ENCODE peak calls at places on chromosomes 6 and 20, in five cellular contexts. Q is hepatocyte, H is MM.1S, B is astrocyte, U is fibroblast of lung. E is an unnamed sample.

GRCh38 chr6:157755752-157756411 is 67.2 kb upstream of the SNX9 start:
- DNase-seq in Q (no peak), H (no peak), U (no peak), B (no peak), E (no peak)

GRCh38 chr20:53253668-53254067 is 281.5 kb downstream of the TSHZ2 start:
- DNase-seq in Q (no peak), H (no peak), U (no peak), B (no peak), E (no peak)

GRCh38 chr6:48472121-48472520 is 361.1 kb upstream of the PTCHD4 start:
- DNase-seq in H (no peak), U (peak), Q (no peak), B (peak), E (no peak)

GRCh38 chr20:56582557-56582956 is 46.5 kb upstream of the TFAP2C start:
- DNase-seq in H (no peak), Q (no peak), B (no peak), U (no peak), E (no peak)

GRCh38 chr20:44089987-44090674 is 96.9 kb downstream of the JPH2 start:
- DNase-seq in U (peak), H (peak), Q (peak), B (peak), E (peak)

GRCh38 chr20:38152175-38153010 is 12.7 kb downstream of the TGM2 start:
- DNase-seq in Q (peak), H (no peak), U (peak), B (peak), E (no peak)

GRCh38 chr20:61422636-61423425 is 170.8 kb downstream of the CDH4 start:
- DNase-seq in H (no peak), U (no peak), Q (peak), B (no peak), E (no peak)

GRCh38 chr6:16320533-16321340 is 82.3 kb downstream of the GMPR start:
- DNase-seq in H (no peak), B (peak), U (peak), Q (peak), E (no peak)

GRCh38 chr20:48625136-48625900 is 202.5 kb downstream of the PREX1 start:
- DNase-seq in H (no peak), Q (no peak), B (no peak), U (no peak), E (no peak)

GRCh38 chr6:125444234-125444949 is 142.6 kb upstream of the HDDC2 start:
- DNase-seq in H (no peak), Q (peak), B (no peak), U (peak), E (no peak)

GRCh38 chr6:125748534-125749111 is 809 bp upstream of the HEY2 start:
- DNase-seq in B (no peak), H (no peak), Q (no peak), U (peak), E (peak)

GRCh38 chr20:2984956-2985661 is 58.3 kb upstream of the GNRH2 start:
- DNase-seq in U (peak), Q (peak), H (no peak), B (peak), E (peak)

GRCh38 chr6:147947521-147947920 is 395.1 kb upstream of the SASH1 start:
- DNase-seq in B (peak), Q (no peak), H (no peak), U (peak), E (no peak)

GRCh38 chr6:45626087-45626891 is 248.6 kb upstream of the SUPT3H start:
- DNase-seq in Q (no peak), H (no peak), U (peak), B (peak), E (peak)

GRCh38 chr6:46719099-46719498 is 16.1 kb downstream of the PLA2G7 start:
- DNase-seq in U (peak), B (peak), H (no peak), Q (peak), E (peak)
- TF ChIP-seq EZH2 in U (no peak), B (no peak), H (no peak), Q (no peak), E (no peak)

GRCh38 chr6:42095066-42095465 is 44.7 kb downstream of the TAF8 start:
- DNase-seq in Q (no peak), B (no peak), H (no peak), U (no peak), E (no peak)

GRCh38 chr6:42093582-42094329 is 43.4 kb downstream of the TAF8 start:
- DNase-seq in B (no peak), Q (peak), H (no peak), U (no peak), E (no peak)

GRCh38 chr6:42091718-42092023 is 41.3 kb downstream of the TAF8 start:
- DNase-seq in Q (no peak), H (no peak), U (no peak), B (no peak), E (no peak)

GRCh38 chr6:42088101-42088591 is 37.8 kb downstream of the TAF8 start:
- DNase-seq in Q (no peak), H (no peak), B (peak), U (peak), E (peak)

GRCh38 chr6:42090819-42091717 is 40.7 kb downstream of the TAF8 start:
- DNase-seq in H (no peak), B (no peak), Q (no peak), U (no peak), E (no peak)
- H3K4me2 ChIP-seq in H (no peak), B (no peak), Q (no peak), U (no peak), E (no peak)

GRCh38 chr6:111844376-111844775 is 28.9 kb downstream of the FYN start:
- DNase-seq in B (no peak), U (no peak), Q (no peak), H (peak), E (no peak)

GRCh38 chr6:111842271-111842822 is 30.9 kb downstream of the FYN start:
- DNase-seq in Q (no peak), B (no peak), H (no peak), U (no peak), E (no peak)

GRCh38 chr6:111843347-111844147 is 29.7 kb downstream of the FYN start:
- DNase-seq in B (peak), Q (no peak), U (no peak), H (peak), E (no peak)

GRCh38 chr6:111841822-111842221 is 31.4 kb downstream of the FYN start:
- DNase-seq in H (no peak), Q (no peak), U (peak), B (peak), E (no peak)

GRCh38 chr6:111842891-111843290 is 30.4 kb downstream of the FYN start:
- DNase-seq in U (no peak), Q (peak), B (peak), H (peak), E (no peak)
- H3K4me3 ChIP-seq in U (no peak), Q (no peak), B (no peak), H (peak), E (no peak)

DNA sequence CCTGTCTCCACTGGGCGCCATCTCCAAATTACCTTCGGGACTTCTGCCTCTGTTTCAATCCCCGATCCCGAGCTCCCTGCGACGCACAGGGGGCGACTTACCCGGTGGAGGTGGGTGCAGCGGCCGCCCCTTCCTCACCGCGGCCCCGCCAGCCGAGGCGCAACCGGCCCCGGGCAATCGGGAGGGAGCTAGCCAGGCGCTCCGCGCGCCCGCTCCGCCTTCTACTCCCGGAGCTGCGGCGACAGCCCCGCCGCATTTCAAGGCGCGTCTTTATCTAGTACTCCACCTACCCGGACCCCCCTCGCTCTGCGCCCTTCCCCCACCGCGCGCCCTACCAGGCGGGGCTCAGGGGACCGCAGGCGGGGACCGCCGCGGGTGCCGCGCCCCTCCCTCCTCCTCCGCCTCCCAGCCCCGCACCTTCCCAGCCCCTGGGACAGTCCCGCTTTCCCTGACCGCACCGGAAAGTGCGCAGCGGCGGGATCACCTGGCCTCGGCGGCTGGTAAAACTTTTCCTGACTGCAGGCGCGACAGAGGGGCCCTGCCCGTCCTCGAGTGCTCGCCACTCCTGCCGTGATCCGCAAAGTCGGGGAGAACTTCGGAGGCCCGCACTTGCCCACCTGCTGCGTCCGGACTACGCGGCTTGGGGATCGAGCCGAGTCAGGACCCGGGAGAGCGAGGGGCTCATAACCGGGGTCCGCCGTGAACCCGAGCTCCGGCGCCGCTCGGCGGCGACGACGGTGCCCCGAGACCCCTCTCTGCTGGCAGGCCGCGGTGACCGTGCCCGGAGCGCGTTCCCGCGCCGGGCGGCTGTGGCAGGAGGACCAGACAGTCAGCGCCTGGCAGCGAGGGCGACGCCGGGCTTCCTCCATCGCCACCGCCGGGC is 8.0 kb upstream of the NKX2-2 start:
- DNase-seq in U (no peak), H (no peak), B (no peak), Q (no peak), E (no peak)
- TF ChIP-seq EZH2 in U (peak), H (no peak), B (peak), Q (peak), E (peak)

GRCh38 chr6:27065183-27065582 is 182.3 kb upstream of the PRSS16 start:
- DNase-seq in Q (no peak), B (no peak), H (no peak), U (no peak), E (no peak)
- H3K4me2 ChIP-seq in Q (no peak), B (no peak), H (no peak), U (no peak), E (no peak)

GRCh38 chr20:47348539-47349142 is 7.9 kb downstream of the ZMYND8 start:
- DNase-seq in H (no peak), B (peak), U (no peak), Q (no peak), E (no peak)
- H3K4me3 ChIP-seq in H (no peak), B (no peak), U (no peak), Q (no peak), E (no peak)

E was measured in mammary epithelial cell.